ENCODE peak calls at places on chromosomes 5 and 9, in ten cellular contexts. Z is HTR-8/SVneo; H is choroid plexus epithelial cell; N is M059J; Y is NCI-H1105; M is transverse colon; D is activated CD4-positive, alpha-beta T cell treated with anti-CD3 and anti-CD28 coated beads, Interleukin-2, amount 50 U/mL, for 1 hour; P is hepatocyte; B is kidney tubule cell; E is right lobe of liver. S is an unnamed sample.

GRCh38 chr5:138353550-138353893 is 1.0 kb downstream of the KDM3B start:
- DNase-seq in M (no peak), Z (no peak), B (no peak), H (no peak), P (no peak), D (peak; percentile 20), E (no peak), Y (no peak), N (no peak), S (no peak)

GRCh38 chr5:6837519-6838110 is 124.4 kb downstream of the TENT4A start:
- DNase-seq in P (no peak), B (no peak), D (peak; percentile 13), N (no peak), E (no peak), M (peak; percentile 16), Z (no peak), Y (no peak), H (peak; percentile 3), S (peak; percentile 8)

GRCh38 chr9:129071526-129072131 is 9.3 kb upstream of the DOLPP1 start:
- DNase-seq in H (no peak), P (no peak), E (no peak), N (no peak), B (no peak), Z (no peak), M (peak; percentile 39), D (no peak), Y (no peak), S (no peak)

GRCh38 chr5:72013741-72014703 is 93.3 kb upstream of the MAP1B start:
- DNase-seq in P (peak; percentile 78), B (peak; percentile 7), H (peak; percentile 71), M (no peak), E (no peak), Y (peak; percentile 19), D (no peak), Z (no peak), N (peak; percentile 53), S (no peak)

GRCh38 chr9:95815153-95815552 is 60.3 kb upstream of the ERCC6L2 start:
- DNase-seq in P (peak; percentile 23), Y (no peak), M (no peak), N (peak; percentile 91), D (no peak), B (peak; percentile 19), H (peak; percentile 85), E (no peak), Z (peak; percentile 69), S (peak; percentile 18)

GRCh38 chr9:7935666-7936065 is 136.1 kb upstream of the DMAC1 start:
- DNase-seq in E (no peak), H (no peak), Z (no peak), D (no peak), N (no peak), Y (no peak), M (no peak), P (peak; percentile 8), B (no peak), S (no peak)

GRCh38 chr5:16271851-16272250 is 92.3 kb upstream of the MARCHF11 start:
- DNase-seq in D (no peak), P (no peak), Z (no peak), E (no peak), Y (peak; percentile 37), B (no peak), H (no peak), M (no peak), N (no peak), S (no peak)

GRCh38 chr5:112779531-112779930 is 41.8 kb downstream of the APC start:
- DNase-seq in H (peak; percentile 89), M (no peak), P (no peak), B (no peak), D (no peak), Y (no peak), E (no peak), Z (no peak), N (peak; percentile 20), S (no peak)

GRCh38 chr9:114389612-114390368 is 2.0 kb upstream of the AKNA start:
- DNase-seq in Z (no peak), P (no peak), M (no peak), N (no peak), B (no peak), H (no peak), E (no peak), Y (no peak), D (no peak), S (no peak)

GRCh38 chr5:38404667-38405276 is 146.4 kb downstream of the EGFLAM start:
- DNase-seq in P (peak; percentile 36), Y (no peak), M (no peak), B (peak; percentile 42), H (no peak), E (peak; percentile 31), D (no peak), Z (no peak), N (no peak), S (no peak)

GRCh38 chr5:16773990-16774389 is 157.2 kb upstream of the RETREG1 start:
- DNase-seq in P (no peak), Z (no peak), E (no peak), N (no peak), B (no peak), Y (no peak), H (peak; percentile 52), M (no peak), D (no peak), S (no peak)

GRCh38 chr9:89481161-89481915 is 16.6 kb downstream of the SEMA4D start:
- DNase-seq in N (no peak), H (no peak), M (peak; percentile 18), P (no peak), D (no peak), E (no peak), Z (no peak), B (no peak), Y (no peak), S (no peak)

GRCh38 chr9:107337676-107338590 is 54.9 kb downstream of the RAD23B start:
- DNase-seq in Y (no peak), Z (no peak), N (peak; percentile 46), E (no peak), D (no peak), P (no peak), M (no peak), H (no peak), B (no peak), S (no peak)

GRCh38 chr5:140043508-140043872 is 391 bp upstream of the NRG2 start:
- DNase-seq in P (no peak), Y (no peak), B (no peak), E (peak; percentile 21), Z (peak; percentile 59), M (no peak), H (no peak), N (no peak), D (no peak), S (peak; percentile 70)

GRCh38 chr5:16600397-16600796 is 16.4 kb downstream of the RETREG1 start:
- DNase-seq in D (no peak), M (no peak), N (peak; percentile 21), B (peak; percentile 35), P (peak; percentile 19), E (peak; percentile 68), Y (no peak), Z (peak; percentile 75), H (peak; percentile 65), S (no peak)

GRCh38 chr5:1791176-1791575 is 8.5 kb downstream of the MRPL36 start:
- DNase-seq in D (no peak), Y (no peak), H (no peak), Z (no peak), B (no peak), P (no peak), N (no peak), M (no peak), E (no peak), S (no peak)

GRCh38 chr9:35168963-35169362 is 7.2 kb downstream of the UNC13B start:
- DNase-seq in H (no peak), N (no peak), Y (no peak), M (no peak), P (no peak), E (no peak), B (peak; percentile 23), D (no peak), Z (no peak), S (no peak)

GRCh38 chr5:59479084-59479483 is 414.4 kb downstream of the PDE4D start:
- DNase-seq in E (no peak), Z (no peak), N (no peak), D (no peak), Y (no peak), M (no peak), B (peak; percentile 42), H (peak; percentile 42), P (no peak), S (no peak)

S was measured in A549.